ENCODE peak calls at places on chromosome 13, in four cellular contexts. U, N, Y and Q are unnamed samples.

GRCh38 chr13:38264363-38265134 is 85.1 kb upstream of the UFM1 start:
- DNase-seq in U (no peak), N (no peak), Y (no peak), Q (no peak)

GRCh38 chr13:94162289-94162688 is 317.2 kb downstream of the DCT start:
- DNase-seq in U (no peak), N (no peak), Y (no peak), Q (no peak)

GRCh38 chr13:111183959-111184684 is 69.0 kb downstream of the ARHGEF7 start:
- DNase-seq in U (no peak), N (no peak), Y (no peak), Q (no peak)

GRCh38 chr13:48334534-48335127 is 31.1 kb downstream of the RB1 start:
- DNase-seq in U (peak; percentile 15), N (no peak), Y (peak; percentile 24), Q (no peak)

GRCh38 chr13:51425410-51426042 is 27.3 kb downstream of the INTS6 start:
- DNase-seq in U (no peak), N (no peak), Y (no peak), Q (no peak)

GRCh38 chr13:95226932-95227718 is 74.1 kb downstream of the ABCC4 start:
- DNase-seq in U (no peak), N (no peak), Y (peak; percentile 88), Q (no peak)

GRCh38 chr13:35996360-35996759 is 134.8 kb downstream of the DCLK1 start:
- DNase-seq in U (no peak), N (no peak), Y (no peak), Q (no peak)

GRCh38 chr13:30116379-30116778 is 191.0 kb downstream of the KATNAL1 start:
- DNase-seq in U (no peak), N (no peak), Y (no peak), Q (no peak)

GRCh38 chr13:79485014-79485441 is 4.1 kb downstream of the NDFIP2 start:
- DNase-seq in U (no peak), N (no peak), Y (no peak), Q (no peak)

GRCh38 chr13:91058066-91058465 is 289.4 kb upstream of the MIR17HG start:
- DNase-seq in U (no peak), N (no peak), Y (no peak), Q (peak; percentile 15)

GRCh38 chr13:29905845-29906244 is 55.4 kb upstream of the UBL3 start:
- DNase-seq in U (no peak), N (no peak), Y (no peak), Q (no peak)

GRCh38 chr13:66831317-66831716 is 398.8 kb downstream of the PCDH9 start:
- DNase-seq in U (no peak), N (no peak), Y (no peak), Q (no peak)

GRCh38 chr13:111211789-111212516 is 96.8 kb downstream of the ARHGEF7 start:
- DNase-seq in U (no peak), N (no peak), Y (no peak), Q (no peak)

GRCh38 chr13:105442941-105443340 is 1092.5 kb downstream of the EFNB2 start:
- DNase-seq in U (no peak), N (no peak), Y (no peak), Q (no peak)

GRCh38 chr13:102688306-102688973 is 6.4 kb downstream of the METTL21C start:
- DNase-seq in U (no peak), N (no peak), Y (no peak), Q (no peak)

GRCh38 chr13:40664100-40665060 is 2.1 kb downstream of the FOXO1 start:
- DNase-seq in U (peak; percentile 70), N (peak; percentile 57), Y (no peak), Q (peak; percentile 45)

GRCh38 chr13:76864259-76864658 is 21.9 kb downstream of the KCTD12 start:
- DNase-seq in U (no peak), N (no peak), Y (no peak), Q (no peak)

GRCh38 chr13:63279136-63279535 is 1863.5 kb upstream of the PCDH20 start:
- DNase-seq in U (no peak), N (no peak), Y (no peak), Q (no peak)

GRCh38 chr13:67023088-67023893 is 206.8 kb downstream of the PCDH9 start:
- DNase-seq in U (no peak), N (no peak), Y (no peak), Q (no peak)

GRCh38 chr13:99275093-99275469 is 16.9 kb upstream of the GPR18 start:
- DNase-seq in U (no peak), N (no peak), Y (no peak), Q (no peak)

GRCh38 chr13:74920945-74921725 is 560.8 kb downstream of the TBC1D4 start:
- DNase-seq in U (no peak), N (peak; percentile 5), Y (no peak), Q (no peak)

GRCh38 chr13:57739089-57739488 is 107.5 kb downstream of the PCDH17 start:
- DNase-seq in U (no peak), N (no peak), Y (no peak), Q (no peak)

GRCh38 chr13:39217471-39217870 is 179.2 kb downstream of the NHLRC3 start:
- DNase-seq in U (no peak), N (no peak), Y (no peak), Q (no peak)

GRCh38 chr13:50365300-50365682 is 350.0 kb downstream of the KCNRG start:
- DNase-seq in U (no peak), N (no peak), Y (no peak), Q (no peak)

GRCh38 chr13:61685683-61686013 is 270.0 kb upstream of the PCDH20 start:
- DNase-seq in U (peak; percentile 11), N (no peak), Y (no peak), Q (peak; percentile 28)

GRCh38 chr13:22169473-22169872 is 498.6 kb downstream of the FGF9 start:
- DNase-seq in U (no peak), N (no peak), Y (no peak), Q (no peak)

GRCh38 chr13:72403396-72404010 is 323.9 kb downstream of the MZT1 start:
- DNase-seq in U (no peak), N (no peak), Y (no peak), Q (no peak)

DNA sequence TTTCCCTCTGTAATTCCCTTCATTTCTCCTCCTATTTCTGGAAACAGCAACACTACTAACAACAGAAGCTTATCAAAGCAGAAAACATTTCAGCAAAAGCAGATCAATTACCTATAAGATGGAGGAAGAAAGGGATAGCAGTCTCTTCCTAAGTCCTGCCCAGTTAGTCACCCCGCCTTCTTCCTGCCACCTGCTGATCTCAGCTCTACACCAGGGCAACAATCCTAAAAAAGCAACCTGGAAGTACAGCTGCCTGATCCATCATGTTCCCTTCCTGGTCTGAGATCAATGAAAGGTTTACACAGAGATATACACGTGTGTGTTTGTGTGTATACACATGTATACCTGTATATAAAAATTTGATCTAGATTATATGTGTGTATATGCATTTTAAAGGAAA is 59.4 kb downstream of the TSC22D1 start:
- DNase-seq in U (no peak), N (no peak), Y (no peak), Q (peak; percentile 28)
- TF ChIP-seq USF1 in U (no peak), N (no peak), Y (no peak), Q (no peak)

GRCh38 chr13:44713793-44714469 is 137.8 kb upstream of the TSC22D1 start:
- DNase-seq in U (no peak), N (no peak), Y (no peak), Q (no peak)
- TF ChIP-seq USF2 in U (no peak), N (no peak), Y (no peak), Q (no peak)

GRCh38 chr13:32153056-32153455 is 121.5 kb downstream of the FRY start:
- DNase-seq in U (no peak), N (no peak), Y (no peak), Q (no peak)
- TF ChIP-seq USF1 in U (no peak), N (no peak), Y (no peak), Q (no peak)

DNA sequence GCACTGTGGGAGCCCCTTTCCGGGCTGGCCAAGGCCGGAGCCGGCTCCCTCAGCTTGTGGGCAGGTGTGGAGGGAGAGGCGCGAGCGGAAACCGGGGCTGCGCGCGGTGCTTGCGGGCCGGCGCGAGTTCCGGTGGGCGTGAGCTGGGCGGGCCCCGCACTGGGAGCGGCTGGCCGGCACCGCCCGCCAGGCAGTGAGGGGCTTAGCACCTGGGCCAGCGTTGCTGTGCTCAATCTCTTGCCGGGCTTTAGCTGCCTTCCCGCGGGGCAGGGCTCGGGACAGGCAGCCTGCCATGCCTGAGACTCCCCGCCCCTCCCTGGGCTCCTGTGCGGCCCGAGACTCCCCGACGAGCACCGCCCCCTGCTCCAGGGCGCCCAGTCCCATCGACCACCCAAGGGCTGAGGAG is 405.2 kb upstream of the PRR20A start:
- DNase-seq in U (no peak), N (no peak), Y (no peak), Q (peak; percentile 21)
- TF ChIP-seq USF2 in U (no peak), N (no peak), Y (no peak), Q (no peak)

GRCh38 chr13:114319441-114319871 is 5.2 kb downstream of the CHAMP1 start:
- DNase-seq in U (no peak), N (no peak), Y (no peak), Q (no peak)

GRCh38 chr13:114321256-114321655 is 7.0 kb downstream of the CHAMP1 start:
- DNase-seq in U (no peak), N (no peak), Y (no peak), Q (no peak)

GRCh38 chr13:114320065-114320464 is 5.8 kb downstream of the CHAMP1 start:
- DNase-seq in U (no peak), N (no peak), Y (no peak), Q (no peak)

GRCh38 chr13:114315074-114315785 is 927 bp downstream of the CHAMP1 start:
- DNase-seq in U (no peak), N (no peak), Y (no peak), Q (no peak)

GRCh38 chr13:114318624-114319023 is 4.3 kb downstream of the CHAMP1 start:
- DNase-seq in U (no peak), N (no peak), Y (no peak), Q (no peak)
- TF ChIP-seq USF1 in U (no peak), N (no peak), Y (no peak), Q (no peak)

GRCh38 chr13:113962386-113962785 is 11.5 kb downstream of the C13orf46 start:
- DNase-seq in U (no peak), N (no peak), Y (no peak), Q (no peak)
- TF ChIP-seq USF2 in U (no peak), N (no peak), Y (no peak), Q (no peak)

DNA sequence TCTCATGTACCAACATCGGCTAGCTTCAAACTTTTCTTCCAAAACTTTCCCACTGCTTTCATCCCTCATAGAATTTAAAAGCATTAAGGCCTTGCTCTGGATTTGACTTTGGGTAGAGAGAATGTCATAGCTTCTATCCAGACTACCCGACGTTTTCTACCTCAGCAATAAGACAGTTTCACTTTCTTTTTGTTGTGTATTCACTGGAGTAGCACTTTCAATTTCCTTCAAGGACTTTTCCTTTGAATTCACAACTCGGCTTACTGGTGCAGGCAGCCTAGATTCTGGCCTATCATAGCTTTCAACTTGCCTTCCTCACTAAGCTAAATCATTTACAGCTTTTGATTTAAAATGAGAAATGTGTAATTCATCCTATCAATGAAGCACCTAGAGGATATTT is 420.4 kb upstream of the GPC6 start:
- DNase-seq in U (no peak), N (no peak), Y (no peak), Q (no peak)
- TF ChIP-seq USF1 in U (no peak), N (no peak), Y (no peak), Q (no peak)